ENCODE peak calls at places on chromosomes 6 and 20, in seven cellular contexts. M is COR-L47; O is DND-41; S is globus pallidus; R is stimulated activated CD4-positive, alpha-beta T cell treated with anti-CD3 and anti-CD28 coated beads, TNF-alpha, amount 100 ng/mL, for 4 hours; I is lower leg skin; V is NCI-H1092 treated with DMSO at 0.1 percent for 48 hours. N is an unnamed sample.

GRCh38 chr20:46739441-46740213 is 30.2 kb downstream of the SLC2A10 start:
- DNase-seq in V (no peak), R (no peak), I (no peak), O (no peak), S (no peak), M (no peak), N (no peak)

GRCh38 chr6:111600154-111600553 is 5.5 kb downstream of the TRAF3IP2 start:
- DNase-seq in O (no peak), I (no peak), V (no peak), M (no peak), S (no peak), R (no peak), N (no peak)

GRCh38 chr6:40044196-40044595 is 109.9 kb upstream of the MOCS1 start:
- DNase-seq in S (no peak), R (no peak), V (no peak), O (no peak), I (no peak), M (no peak), N (no peak)

GRCh38 chr6:4794140-4794707 is 18.0 kb downstream of the CDYL start:
- DNase-seq in R (no peak), S (peak), O (no peak), V (no peak), I (no peak), M (no peak), N (no peak)

GRCh38 chr6:132792510-132792909 is 5.9 kb downstream of the SLC18B1 start:
- DNase-seq in R (no peak), V (no peak), O (no peak), S (no peak), M (no peak), I (no peak), N (no peak)

GRCh38 chr6:130322673-130323268 is 43.0 kb upstream of the TMEM200A start:
- DNase-seq in O (peak), R (peak), V (peak), I (no peak), S (peak), M (peak), N (peak)

GRCh38 chr20:32249030-32249738 is 28.3 kb upstream of the KIF3B start:
- DNase-seq in R (peak), V (no peak), O (no peak), M (no peak), I (no peak), S (no peak), N (no peak)

GRCh38 chr6:56509031-56509430 is 133.7 kb downstream of the DST start:
- DNase-seq in S (no peak), I (no peak), O (no peak), V (no peak), M (no peak), R (no peak), N (no peak)